ENCODE peak calls at places on chromosome 22, in four cellular contexts. One of them, this sample, is unnamed.

GRCh38 chr22:30932661-30933060 is 35.9 kb downstream of the MORC2 start:
- DNase-seq in left colon: no peak
- DNase-seq in stimulated activated CD8-positive, alpha-beta memory T cell treated with anti-CD3 and anti-CD28 coated beads, Interleukin-15, amount 100 ng/mL, for 4 hours: no peak
- DNase-seq in brain microvascular endothelial cell: no peak
- DNase-seq in this sample: no peak

GRCh38 chr22:31001124-31001770 is 32.2 kb downstream of the TUG1 start:
- DNase-seq in left colon: no peak
- DNase-seq in stimulated activated CD8-positive, alpha-beta memory T cell treated with anti-CD3 and anti-CD28 coated beads, Interleukin-15, amount 100 ng/mL, for 4 hours: no peak
- DNase-seq in brain microvascular endothelial cell: no peak
- DNase-seq in this sample: no peak

GRCh38 chr22:25764270-25765015 is 22.5 kb downstream of the MYO18B start:
- DNase-seq in left colon: no peak
- DNase-seq in stimulated activated CD8-positive, alpha-beta memory T cell treated with anti-CD3 and anti-CD28 coated beads, Interleukin-15, amount 100 ng/mL, for 4 hours: no peak
- DNase-seq in brain microvascular endothelial cell: no peak
- DNase-seq in this sample: no peak

GRCh38 chr22:21015051-21016006 is at the start of gene P2RX6:
- DNase-seq in left colon: no peak
- DNase-seq in stimulated activated CD8-positive, alpha-beta memory T cell treated with anti-CD3 and anti-CD28 coated beads, Interleukin-15, amount 100 ng/mL, for 4 hours: no peak
- DNase-seq in brain microvascular endothelial cell: peak
- DNase-seq in this sample: no peak

GRCh38 chr22:42364641-42365336 is 67.4 kb downstream of the NFAM1 start:
- DNase-seq in left colon: no peak
- DNase-seq in stimulated activated CD8-positive, alpha-beta memory T cell treated with anti-CD3 and anti-CD28 coated beads, Interleukin-15, amount 100 ng/mL, for 4 hours: no peak
- DNase-seq in brain microvascular endothelial cell: peak
- DNase-seq in this sample: no peak

GRCh38 chr22:39313258-39314001 is 6.0 kb downstream of the RPL3 start:
- DNase-seq in left colon: no peak
- DNase-seq in stimulated activated CD8-positive, alpha-beta memory T cell treated with anti-CD3 and anti-CD28 coated beads, Interleukin-15, amount 100 ng/mL, for 4 hours: no peak
- DNase-seq in brain microvascular endothelial cell: no peak
- DNase-seq in this sample: no peak

GRCh38 chr22:17921871-17922821 is 102.2 kb downstream of the MICAL3 start:
- DNase-seq in left colon: peak
- DNase-seq in stimulated activated CD8-positive, alpha-beta memory T cell treated with anti-CD3 and anti-CD28 coated beads, Interleukin-15, amount 100 ng/mL, for 4 hours: no peak
- DNase-seq in brain microvascular endothelial cell: no peak
- DNase-seq in this sample: no peak

GRCh38 chr22:44661659-44662569 is 40.1 kb upstream of the PRR5 start:
- DNase-seq in left colon: no peak
- DNase-seq in stimulated activated CD8-positive, alpha-beta memory T cell treated with anti-CD3 and anti-CD28 coated beads, Interleukin-15, amount 100 ng/mL, for 4 hours: no peak
- DNase-seq in brain microvascular endothelial cell: no peak
- DNase-seq in this sample: no peak

GRCh38 chr22:33300165-33300564 is 242.0 kb upstream of the SYN3 start:
- DNase-seq in left colon: no peak
- DNase-seq in stimulated activated CD8-positive, alpha-beta memory T cell treated with anti-CD3 and anti-CD28 coated beads, Interleukin-15, amount 100 ng/mL, for 4 hours: no peak
- DNase-seq in brain microvascular endothelial cell: no peak
- DNase-seq in this sample: no peak

GRCh38 chr22:28299760-28300159 is 379.9 kb downstream of the TTC28 start:
- DNase-seq in left colon: no peak
- DNase-seq in stimulated activated CD8-positive, alpha-beta memory T cell treated with anti-CD3 and anti-CD28 coated beads, Interleukin-15, amount 100 ng/mL, for 4 hours: no peak
- DNase-seq in brain microvascular endothelial cell: no peak
- DNase-seq in this sample: no peak

GRCh38 chr22:37018815-37019308 is 385 bp downstream of the TST start:
- DNase-seq in left colon: peak
- DNase-seq in stimulated activated CD8-positive, alpha-beta memory T cell treated with anti-CD3 and anti-CD28 coated beads, Interleukin-15, amount 100 ng/mL, for 4 hours: no peak
- DNase-seq in brain microvascular endothelial cell: peak
- DNase-seq in this sample: no peak

GRCh38 chr22:40703731-40704130 is 24.4 kb downstream of the MCHR1 start:
- DNase-seq in left colon: no peak
- DNase-seq in stimulated activated CD8-positive, alpha-beta memory T cell treated with anti-CD3 and anti-CD28 coated beads, Interleukin-15, amount 100 ng/mL, for 4 hours: no peak
- DNase-seq in brain microvascular endothelial cell: no peak
- DNase-seq in this sample: no peak

This sample was measured in HS-27A.